ENCODE peak calls at places on chromosome 11, in eight cellular contexts. Z, H, S, J, A, B, M and F are unnamed samples. For H3K4me1, the result is how much of the 10 kb centered on the place peaks cover.

GRCh38 chr11:1195690-1196515 is 27.0 kb upstream of the MUC5B start:
- DNase-seq in M (no peak), B (peak), H (peak), Z (no peak), J (no peak), A (no peak), S (peak), F (peak)

GRCh38 chr11:64778223-64778472 is 194 bp downstream of the SF1 start:
- DNase-seq in Z (no peak), H (no peak), J (no peak), S (no peak), A (no peak), M (no peak), B (no peak), F (no peak)

GRCh38 chr11:34065505-34066203 is 14.1 kb downstream of the CAPRIN1 start:
- DNase-seq in M (no peak), A (no peak), S (no peak), B (peak), H (peak), Z (no peak), J (no peak), F (no peak)

GRCh38 chr11:118939948-118940598 is 14.3 kb upstream of the BCL9L start:
- DNase-seq in A (no peak), S (peak), M (peak), Z (peak), B (peak), J (no peak), H (peak), F (no peak)

GRCh38 chr11:128981254-128981653 is 38.6 kb upstream of the TP53AIP1 start:
- DNase-seq in S (no peak), A (no peak), B (no peak), H (no peak), J (no peak), M (no peak), Z (no peak), F (no peak)

GRCh38 chr11:104005234-104005855 is 31.1 kb upstream of the DDI1 start:
- DNase-seq in B (no peak), M (no peak), S (no peak), Z (no peak), A (no peak), J (no peak), H (no peak), F (no peak)

GRCh38 chr11:17443000-17443399 is 33.6 kb downstream of the ABCC8 start:
- DNase-seq in M (no peak), J (no peak), S (no peak), B (no peak), Z (no peak), A (no peak), H (no peak), F (no peak)

GRCh38 chr11:127843483-127844396 is 743.6 kb downstream of the ETS1 start:
- DNase-seq in B (peak), A (peak), M (peak), Z (peak), S (peak), H (peak), J (peak), F (peak)

GRCh38 chr11:126319374-126319740 is 15.5 kb downstream of the DCPS start:
- DNase-seq in Z (no peak), S (peak), H (no peak), J (no peak), B (no peak), M (no peak), A (no peak), F (no peak)

GRCh38 chr11:26541870-26542269 is 30.2 kb downstream of the MUC15 start:
- DNase-seq in S (no peak), Z (no peak), J (no peak), H (no peak), M (no peak), A (no peak), B (no peak), F (no peak)

GRCh38 chr11:70267405-70267950 is 3.0 kb upstream of the PPFIA1 start:
- DNase-seq in Z (no peak), S (no peak), H (no peak), M (no peak), B (no peak), J (no peak), A (no peak), F (no peak)

GRCh38 chr11:70522261-70522612 is 123.9 kb downstream of the CTTN start:
- DNase-seq in B (no peak), A (no peak), M (no peak), S (peak), J (no peak), Z (no peak), H (no peak), F (no peak)

GRCh38 chr11:73570415-73571114 is 27.3 kb downstream of the FAM168A start:
- DNase-seq in M (peak), H (no peak), A (peak), Z (no peak), B (no peak), J (no peak), S (no peak), F (no peak)

GRCh38 chr11:134243913-134244312 is 9.2 kb downstream of the THYN1 start:
- DNase-seq in S (no peak), B (no peak), Z (no peak), A (no peak), J (no peak), H (no peak), M (no peak), F (no peak)

GRCh38 chr11:8026982-8027381 is 39.8 kb downstream of the EIF3F start:
- DNase-seq in B (no peak), Z (no peak), S (no peak), A (no peak), H (no peak), J (no peak), M (no peak), F (no peak)

GRCh38 chr11:47353978-47354774 is 1.7 kb upstream of the MYBPC3 start:
- DNase-seq in A (no peak), B (no peak), S (no peak), Z (no peak), H (peak), J (no peak), M (no peak), F (no peak)

GRCh38 chr11:116541460-116541859 is 231.3 kb downstream of the BUD13 start:
- DNase-seq in J (no peak), A (no peak), Z (no peak), B (no peak), M (no peak), S (no peak), H (peak), F (no peak)

GRCh38 chr11:126147268-126148111 is 64.0 kb downstream of the RPUSD4 start:
- DNase-seq in M (no peak), B (no peak), H (peak), Z (peak), J (no peak), S (peak), A (no peak), F (no peak)

GRCh38 chr11:83042966-83043711 is 28.6 kb downstream of the RAB30 start:
- DNase-seq in M (no peak), J (no peak), A (no peak), Z (no peak), S (no peak), B (no peak), H (no peak), F (no peak)

GRCh38 chr11:2752204-2752772 is 52.5 kb upstream of the KCNQ1OT1 start:
- DNase-seq in A (peak), B (no peak), S (peak), Z (no peak), H (no peak), J (no peak), M (peak), F (peak)

GRCh38 chr11:117180020-117180419 is 1.5 kb downstream of the SIDT2 start:
- DNase-seq in H (peak), A (no peak), J (no peak), S (no peak), B (no peak), M (peak), Z (no peak), F (no peak)

GRCh38 chr11:72569966-72570892 is 104.0 kb downstream of the PDE2A start:
- DNase-seq in A (peak), M (no peak), B (no peak), S (no peak), H (peak), Z (no peak), J (no peak), F (no peak)

GRCh38 chr11:128629516-128630106 is 42.3 kb upstream of the ETS1 start:
- DNase-seq in J (no peak), A (no peak), S (no peak), H (peak), Z (no peak), M (no peak), B (no peak), F (no peak)

GRCh38 chr11:79461144-79461543 is 20.3 kb upstream of the TENM4 start:
- DNase-seq in A (no peak), M (peak), H (peak), B (no peak), S (no peak), Z (peak), J (peak), F (no peak)

GRCh38 chr11:18245396-18245795 is 3.1 kb downstream of the SAA2 start:
- DNase-seq in B (no peak), H (no peak), M (no peak), S (no peak), Z (no peak), A (no peak), J (no peak), F (no peak)

GRCh38 chr11:18046116-18046777 is at the start of gene TPH1:
- DNase-seq in H (peak), S (no peak), Z (peak), A (no peak), M (peak), B (no peak), J (peak), F (peak)

GRCh38 chr11:65574963-65575567 is 788 bp upstream of the EHBP1L1 start:
- DNase-seq in A (no peak), B (no peak), Z (no peak), H (peak), S (peak), J (no peak), M (no peak), F (no peak)

GRCh38 chr11:1442163-1442562 is 44.4 kb downstream of the MOB2 start:
- DNase-seq in B (no peak), S (no peak), J (peak), Z (peak), A (no peak), M (no peak), H (peak), F (no peak)

GRCh38 chr11:107050126-107050525 is 31.9 kb upstream of the GUCY1A2 start:
- DNase-seq in H (no peak), S (no peak), B (no peak), M (no peak), Z (no peak), A (peak), J (no peak), F (no peak)

GRCh38 chr11:801097-801780 is 3.2 kb upstream of the SLC25A22 start:
- DNase-seq in A (no peak), M (no peak), B (no peak), J (no peak), S (no peak), H (no peak), Z (no peak), F (no peak)

GRCh38 chr11:126166413-126166812 is 45.0 kb downstream of the RPUSD4 start:
- DNase-seq in Z (no peak), A (no peak), J (no peak), S (peak), H (no peak), M (no peak), B (no peak), F (peak)

DNA sequence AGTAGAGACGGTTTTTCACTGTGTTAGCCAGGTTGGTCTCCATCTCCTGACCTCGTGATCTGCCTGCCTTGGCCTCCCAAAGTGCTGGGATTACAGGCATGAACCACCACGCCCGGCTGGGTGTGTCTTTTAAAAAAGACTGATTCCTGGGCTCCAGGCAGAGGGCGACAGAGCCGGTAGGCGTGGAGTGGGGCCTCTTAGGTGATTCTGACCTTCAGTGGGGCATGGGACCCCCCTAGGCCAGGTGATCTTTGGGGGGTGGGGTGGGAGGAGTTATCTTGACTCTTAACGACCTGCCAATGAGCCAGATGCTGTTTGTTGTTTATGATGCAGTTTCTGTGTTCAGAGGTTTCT is 12.9 kb upstream of the SORL1-AS1 start:
- DNase-seq in S (no peak), B (no peak), A (no peak), Z (no peak), M (no peak), J (no peak), H (peak), F (no peak)
- H3K4me1 ChIP-seq in S (under half), B (half or more), A (under half), Z (under half), M (under half), J (under half), H (under half), F (under half)

GRCh38 chr11:68328374-68329091 is 16.1 kb downstream of the LRP5 start:
- DNase-seq in H (peak), M (peak), Z (peak), B (peak), S (no peak), J (no peak), A (peak), F (peak)
- H3K4me1 ChIP-seq in H (under half), M (half or more), Z (half or more), B (half or more), S (under half), J (under half), A (under half), F (half or more)

GRCh38 chr11:86184728-86185127 is 59.8 kb upstream of the EED start:
- DNase-seq in S (no peak), J (no peak), A (no peak), B (no peak), H (no peak), Z (no peak), M (no peak), F (no peak)
- H3K4me1 ChIP-seq in S (under half), J (under half), A (under half), B (under half), H (under half), Z (under half), M (under half), F (under half)

DNA sequence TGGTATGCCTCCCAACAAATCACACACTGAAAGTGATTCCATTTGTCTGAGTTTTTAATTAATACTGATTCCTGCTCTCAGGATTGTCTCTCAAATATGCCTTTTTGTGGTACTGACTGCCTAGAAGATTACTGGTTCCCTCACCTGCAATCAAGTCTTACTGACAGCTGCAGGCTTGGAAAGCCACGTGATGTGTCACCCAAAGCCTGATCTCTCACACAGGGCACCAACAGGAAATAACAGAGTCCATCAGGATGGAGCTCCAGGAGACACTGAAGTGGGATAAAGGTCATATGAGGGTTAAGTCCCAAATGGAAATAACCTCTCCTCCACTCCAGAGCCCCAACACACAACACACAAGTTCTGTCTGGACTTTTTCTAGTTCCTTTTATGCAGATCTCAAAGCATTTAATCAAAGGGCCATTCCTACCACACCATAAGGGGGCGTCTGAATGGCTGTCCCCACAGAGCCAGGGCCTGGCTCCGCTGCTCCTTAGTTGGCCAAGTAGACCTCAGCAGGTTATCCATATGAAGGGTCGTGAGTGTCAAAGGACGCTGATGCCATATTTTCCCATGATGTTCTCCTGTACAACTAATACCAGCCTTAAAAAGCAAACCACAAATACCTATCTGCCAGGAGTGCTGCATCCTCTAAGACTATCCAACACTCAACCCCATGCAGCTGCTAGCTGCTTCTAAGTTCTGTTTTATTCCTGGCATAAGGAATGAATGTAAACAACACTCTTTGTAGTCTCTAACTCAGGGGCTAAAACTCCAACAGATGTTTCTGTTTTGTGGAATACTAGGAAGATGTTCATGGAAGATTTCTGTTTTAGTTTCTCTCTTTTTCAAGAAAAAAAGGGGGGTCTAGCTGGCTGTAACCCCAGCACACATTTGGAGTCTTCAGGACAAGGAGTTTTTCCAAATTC is 13.0 kb downstream of the SCUBE2 start:
- DNase-seq in H (peak), A (no peak), B (no peak), J (no peak), S (no peak), M (no peak), Z (no peak), F (no peak)
- H3K4me1 ChIP-seq in H (under half), A (under half), B (under half), J (under half), S (under half), M (under half), Z (under half), F (under half)